ENCODE peak calls at places on chromosome 22, in nine cellular contexts. C is activated B cell treated with CpG ODN at 0.5 μM for 24 hours, V is PC-3, A is chondrocyte, K is endothelial cell, H is WTC11, Z is heart left ventricle, G is colonic mucosa, I is lower lobe of right lung. M is an unnamed sample.

GRCh38 chr22:47715866-47716578 is 953.6 kb downstream of the TBC1D22A start:
- DNase-seq in Z (no peak), H (no peak), V (no peak), C (no peak), G (no peak), I (no peak), K (no peak), A (no peak), M (no peak)

GRCh38 chr22:40595497-40596234 is 40.9 kb downstream of the MRTFA start:
- DNase-seq in A (no peak), G (no peak), H (no peak), C (no peak), I (no peak), K (no peak), Z (no peak), V (no peak), M (no peak)

GRCh38 chr22:33401291-33401690 is 343.1 kb upstream of the SYN3 start:
- DNase-seq in A (no peak), I (no peak), G (no peak), C (no peak), H (no peak), K (no peak), Z (no peak), V (peak), M (no peak)

GRCh38 chr22:39343259-39344045 is 6.3 kb upstream of the SYNGR1 start:
- DNase-seq in V (peak), C (peak), A (no peak), H (peak), I (peak), Z (peak), K (peak), G (peak), M (peak)

GRCh38 chr22:19872779-19873137 is 18.1 kb upstream of the GNB1L start:
- DNase-seq in V (no peak), G (peak), K (no peak), Z (no peak), A (no peak), H (peak), I (peak), C (no peak), M (no peak)

GRCh38 chr22:46075764-46076531 is 74.4 kb upstream of the PPARA start:
- DNase-seq in G (no peak), I (peak), H (no peak), A (peak), V (no peak), Z (no peak), C (no peak), K (no peak), M (no peak)

GRCh38 chr22:38029370-38029769 is 27.8 kb upstream of the PICK1 start:
- DNase-seq in H (no peak), V (no peak), C (no peak), G (no peak), Z (no peak), I (no peak), A (no peak), K (no peak), M (no peak)

GRCh38 chr22:39519681-39520053 is 695 bp upstream of the ATF4 start:
- DNase-seq in Z (peak), K (no peak), I (no peak), H (peak), A (no peak), C (no peak), G (peak), V (peak), M (no peak)

GRCh38 chr22:46764779-46765485 is 2.5 kb downstream of the TBC1D22A start:
- DNase-seq in V (no peak), H (no peak), K (no peak), C (no peak), I (peak), A (peak), G (no peak), Z (no peak), M (no peak)

GRCh38 chr22:31099386-31099785 is 8.0 kb downstream of the SELENOM start:
- DNase-seq in H (no peak), C (no peak), G (peak), Z (no peak), V (no peak), K (no peak), A (no peak), I (no peak), M (no peak)

GRCh38 chr22:25120761-25121212 is 78.9 kb upstream of the CRYBB3 start:
- DNase-seq in G (peak), I (peak), Z (peak), C (no peak), K (peak), H (no peak), A (no peak), V (no peak), M (no peak)

GRCh38 chr22:25478573-25478972 is 85.9 kb upstream of the GRK3 start:
- DNase-seq in G (no peak), I (no peak), A (no peak), Z (no peak), V (no peak), K (no peak), C (no peak), H (no peak), M (no peak)

GRCh38 chr22:35963237-35963810 is 65.3 kb downstream of the RBFOX2 start:
- DNase-seq in A (no peak), K (no peak), G (no peak), V (no peak), C (no peak), Z (no peak), I (no peak), H (no peak), M (no peak)

GRCh38 chr22:24688294-24688693 is 85.3 kb downstream of the GGT1 start:
- DNase-seq in A (no peak), C (no peak), G (no peak), H (no peak), Z (no peak), K (no peak), I (no peak), V (no peak), M (no peak)

GRCh38 chr22:46273432-46274148 is 5.8 kb downstream of the TTC38 start:
- DNase-seq in G (no peak), H (no peak), I (no peak), V (no peak), A (no peak), Z (no peak), C (no peak), K (no peak), M (no peak)

GRCh38 chr22:49586244-49586748 is 241.4 kb downstream of the BRD1 start:
- DNase-seq in C (peak), A (peak), G (no peak), H (no peak), I (peak), V (peak), K (no peak), Z (no peak), M (no peak)

GRCh38 chr22:39332441-39333064 is 13.1 kb upstream of the RPL3 start:
- DNase-seq in V (no peak), G (no peak), I (no peak), Z (no peak), C (no peak), H (no peak), K (no peak), A (no peak), M (no peak)

GRCh38 chr22:42680648-42681047 is 31.5 kb upstream of the CYB5R3 start:
- DNase-seq in K (no peak), A (no peak), C (no peak), H (no peak), G (no peak), V (peak), Z (no peak), I (no peak), M (no peak)

GRCh38 chr22:32380991-32381390 is 23.3 kb downstream of the RFPL3 start:
- DNase-seq in V (peak), Z (no peak), K (no peak), H (no peak), C (no peak), A (no peak), I (no peak), G (no peak), M (no peak)

GRCh38 chr22:27835446-27835845 is 33.9 kb upstream of the MN1 start:
- DNase-seq in I (no peak), Z (no peak), H (peak), K (no peak), V (no peak), C (no peak), A (no peak), G (no peak), M (no peak)

GRCh38 chr22:20141186-20142077 is 9.4 kb downstream of the CCDC188 start:
- DNase-seq in I (no peak), H (no peak), G (no peak), V (no peak), K (no peak), C (no peak), A (no peak), Z (no peak), M (no peak)

GRCh38 chr22:30857103-30857502 is 111.5 kb downstream of the MORC2 start:
- DNase-seq in A (peak), H (no peak), V (no peak), C (no peak), Z (no peak), K (no peak), G (peak), I (no peak), M (no peak)

GRCh38 chr22:41925783-41926460 is 684 bp downstream of the TNFRSF13C start:
- DNase-seq in K (peak), I (peak), C (peak), A (no peak), H (peak), Z (peak), G (peak), V (peak), M (peak)

GRCh38 chr22:19663821-19664325 is 50.4 kb upstream of the SEPTIN5 start:
- DNase-seq in Z (peak), A (no peak), K (no peak), H (no peak), G (no peak), V (no peak), I (no peak), C (no peak), M (no peak)

GRCh38 chr22:29151316-29151715 is 54.4 kb upstream of the EMID1 start:
- DNase-seq in Z (no peak), H (no peak), V (no peak), A (peak), K (no peak), C (no peak), I (no peak), G (no peak), M (no peak)

GRCh38 chr22:29456211-29456671 is 17.9 kb downstream of the RFPL1 start:
- DNase-seq in I (no peak), A (peak), H (no peak), Z (no peak), C (no peak), V (no peak), G (no peak), K (no peak), M (no peak)

GRCh38 chr22:39183991-39184585 is 31.6 kb upstream of the CBX7 start:
- DNase-seq in G (no peak), V (peak), K (no peak), H (no peak), A (peak), C (no peak), I (peak), Z (no peak), M (no peak)

GRCh38 chr22:24393012-24393559 is 34.3 kb upstream of the ADORA2A start:
- DNase-seq in Z (no peak), G (no peak), I (no peak), V (no peak), H (no peak), K (no peak), A (no peak), C (no peak), M (no peak)

GRCh38 chr22:31103899-31104694 is 3.3 kb downstream of the SELENOM start:
- DNase-seq in H (no peak), C (no peak), G (no peak), Z (no peak), V (no peak), A (no peak), K (no peak), I (no peak), M (no peak)

GRCh38 chr22:28741200-28741757 is 341 bp downstream of the CHEK2 start:
- DNase-seq in V (no peak), G (no peak), I (no peak), K (no peak), C (no peak), Z (no peak), H (no peak), A (no peak), M (no peak)

GRCh38 chr22:50697667-50698506 is 25.3 kb downstream of the SHANK3 start:
- DNase-seq in K (no peak), Z (no peak), C (no peak), H (peak), V (no peak), A (peak), I (peak), G (no peak), M (no peak)

GRCh38 chr22:50698546-50698945 is 25.9 kb downstream of the SHANK3 start:
- DNase-seq in K (no peak), V (no peak), I (peak), G (no peak), Z (no peak), A (peak), C (no peak), H (peak), M (no peak)

GRCh38 chr22:50695421-50696250 is 23.0 kb downstream of the SHANK3 start:
- DNase-seq in V (no peak), K (no peak), C (no peak), A (peak), G (no peak), H (peak), Z (no peak), I (peak), M (no peak)

GRCh38 chr22:50696251-50696798 is 23.7 kb downstream of the SHANK3 start:
- DNase-seq in C (no peak), I (peak), A (peak), G (no peak), V (no peak), H (no peak), K (no peak), Z (no peak), M (no peak)

GRCh38 chr22:50696799-50697561 is 24.4 kb downstream of the SHANK3 start:
- DNase-seq in V (peak), G (no peak), H (peak), I (peak), Z (no peak), K (no peak), C (no peak), A (peak), M (no peak)
- TF ChIP-seq CTCF in V (no peak), G (no peak), H (peak), I (peak), Z (no peak), K (peak), C (no peak), A (peak), M (no peak)

DNA sequence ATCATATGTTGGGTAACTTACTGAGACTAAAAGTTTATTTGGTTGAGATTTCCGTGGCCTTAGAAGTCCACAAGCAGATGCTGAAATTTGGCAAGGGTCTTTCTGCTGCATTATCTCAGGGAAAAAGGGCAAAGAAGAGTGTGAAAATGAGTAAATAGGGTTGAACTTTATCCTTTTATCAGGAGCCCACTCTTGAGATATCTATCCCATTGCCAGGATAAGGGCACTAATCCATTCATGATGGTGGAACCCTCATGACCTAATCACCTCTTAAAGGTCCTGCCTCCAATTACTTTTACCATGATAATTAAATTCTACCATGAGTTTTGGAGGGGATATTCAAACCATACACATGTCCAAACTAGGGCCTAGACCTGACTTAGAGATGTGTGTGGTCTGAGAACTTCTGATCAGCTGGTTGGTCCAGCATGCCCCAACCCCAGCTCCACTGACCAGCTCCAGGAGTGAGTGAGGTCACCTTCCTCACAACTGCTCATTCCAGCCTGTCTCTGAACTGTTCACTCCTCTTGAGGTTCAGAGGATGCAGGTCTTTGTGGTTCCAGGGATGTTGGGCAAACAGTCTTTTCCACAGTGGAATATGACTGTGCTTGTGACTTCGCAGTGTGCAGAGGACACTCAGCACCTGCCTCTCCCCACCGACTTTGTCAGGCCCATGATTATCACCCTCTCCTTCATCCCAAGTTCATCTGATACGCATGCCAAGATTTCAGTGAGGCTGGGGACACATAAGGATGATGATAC is 130.1 kb upstream of the TOP3B start:
- DNase-seq in C (no peak), K (no peak), I (no peak), V (no peak), A (no peak), G (no peak), Z (no peak), H (no peak), M (no peak)
- TF ChIP-seq CTCF in C (no peak), K (no peak), I (no peak), V (no peak), A (no peak), G (no peak), Z (no peak), H (no peak), M (no peak)

GRCh38 chr22:22853713-22854112 is 33.9 kb upstream of the IGLL5 start:
- DNase-seq in Z (no peak), C (no peak), H (no peak), I (no peak), A (no peak), K (no peak), V (no peak), G (no peak), M (no peak)

GRCh38 chr22:22851969-22852368 is 35.6 kb upstream of the IGLL5 start:
- DNase-seq in C (no peak), A (no peak), I (no peak), V (no peak), H (no peak), K (no peak), Z (no peak), G (no peak), M (no peak)

GRCh38 chr22:22854466-22854865 is 33.1 kb upstream of the IGLL5 start:
- DNase-seq in A (no peak), V (no peak), I (no peak), K (no peak), H (no peak), G (no peak), C (no peak), Z (no peak), M (no peak)

GRCh38 chr22:22848364-22848866 is 39.2 kb upstream of the IGLL5 start:
- DNase-seq in H (peak), I (peak), V (peak), C (peak), G (peak), Z (peak), A (no peak), K (peak), M (peak)

DNA sequence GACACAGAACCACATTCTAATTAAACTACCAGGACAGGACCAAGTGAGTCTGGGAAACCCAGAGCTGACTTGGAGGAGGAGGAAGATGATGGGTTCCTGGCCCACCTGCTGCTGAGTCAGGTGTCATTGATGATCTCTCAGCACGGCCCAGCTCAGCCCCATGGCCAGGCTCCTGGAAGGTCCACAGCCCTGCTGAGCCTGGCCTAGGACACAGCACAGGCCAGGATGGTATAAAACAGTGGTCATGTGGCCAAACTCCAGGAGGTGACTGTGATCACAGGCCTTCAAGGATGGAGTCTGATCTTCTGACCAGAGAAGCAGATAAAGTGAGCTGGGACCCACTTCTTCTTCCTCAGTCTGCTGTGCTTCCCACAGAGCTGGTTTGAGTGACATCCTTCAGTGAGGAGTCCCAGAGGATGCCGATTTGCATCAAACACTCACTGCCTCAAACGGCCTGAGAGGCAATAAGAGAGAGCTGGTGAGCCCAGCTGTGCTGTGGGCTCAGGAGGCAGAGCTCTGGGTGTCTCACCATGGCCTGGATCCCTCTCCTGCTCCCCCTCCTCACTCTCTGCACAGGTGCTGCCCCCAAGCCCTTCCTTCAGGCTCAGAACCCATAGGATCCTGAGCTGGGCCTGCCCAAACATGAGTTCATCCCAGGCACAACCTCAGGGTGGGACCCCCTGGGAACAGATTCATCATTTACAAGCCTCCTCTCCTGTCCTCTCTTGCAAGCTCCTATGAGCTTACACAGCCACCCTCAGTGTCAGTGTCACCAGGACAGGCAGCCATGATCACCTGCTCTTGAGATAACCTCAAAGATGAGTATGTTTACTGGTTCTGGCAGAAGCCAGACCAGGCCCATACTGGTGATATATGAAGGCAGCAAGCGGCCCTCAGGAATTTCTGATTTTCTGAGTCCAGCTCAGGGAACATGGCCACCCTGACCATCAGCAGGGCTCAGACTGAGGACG is 37.7 kb upstream of the IGLL5 start:
- DNase-seq in C (no peak), A (no peak), H (no peak), G (no peak), V (no peak), K (no peak), I (no peak), Z (no peak), M (no peak)
- TF ChIP-seq CTCF in C (no peak), A (no peak), H (no peak), G (no peak), V (no peak), K (no peak), I (no peak), Z (no peak), M (no peak)

DNA sequence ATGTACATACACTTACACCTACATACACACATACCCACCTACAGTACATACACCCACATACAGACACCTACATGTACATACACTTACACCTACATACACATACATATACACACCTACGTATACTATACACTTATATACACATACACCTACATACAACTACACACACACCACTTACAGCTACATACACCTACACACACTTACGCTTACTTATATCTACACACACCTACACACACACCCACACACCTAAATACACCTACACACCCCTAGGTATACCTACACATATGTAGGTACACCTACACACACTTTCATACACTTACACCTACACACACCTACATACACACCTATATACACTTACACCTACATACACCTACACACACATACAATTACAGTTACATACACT is 61.0 kb downstream of the ARHGAP8 start:
- DNase-seq in C (no peak), H (no peak), A (no peak), Z (no peak), I (no peak), G (no peak), V (no peak), K (no peak), M (no peak)
- TF ChIP-seq CTCF in C (no peak), H (no peak), A (no peak), Z (no peak), I (no peak), G (no peak), V (no peak), K (no peak), M (no peak)